ENCODE peak calls at places on chromosomes 4 and X, in six cellular contexts. R is posterior cingulate gyrus, X is epithelial cell of esophagus, K is neuronal stem cell, F is CMK, E is germinal center. N is an unnamed sample.

GRCh38 chrX:38754102-38754790 is 47.0 kb upstream of the MID1IP1 start:
- DNase-seq in R (peak; percentile 11), X (peak; percentile 58), K (peak; percentile 26), F (no peak), E (peak; percentile 2), N (peak; percentile 69)

GRCh38 chr4:4555916-4556315 is 14.1 kb upstream of the STX18 start:
- DNase-seq in R (no peak), X (no peak), K (no peak), F (no peak), E (no peak), N (no peak)

GRCh38 chr4:179097741-179098140 is 1655.5 kb upstream of the AGA start:
- DNase-seq in R (no peak), X (peak; percentile 68), K (peak; percentile 66), F (peak; percentile 2), E (no peak), N (no peak)

GRCh38 chr4:121127100-121127499 is 37.0 kb downstream of the TNIP3 start:
- DNase-seq in R (no peak), X (no peak), K (no peak), F (no peak), E (no peak), N (no peak)

GRCh38 chrX:18895157-18895952 is 88.6 kb downstream of the PHKA2 start:
- DNase-seq in R (no peak), X (peak; percentile 88), K (no peak), F (no peak), E (no peak), N (no peak)

GRCh38 chr4:122309988-122310626 is 68.7 kb upstream of the ADAD1 start:
- DNase-seq in R (no peak), X (peak; percentile 2), K (no peak), F (no peak), E (no peak), N (peak; percentile 60)

GRCh38 chr4:130705023-130705422 is 1609.1 kb downstream of the C4orf33 start:
- DNase-seq in R (no peak), X (peak; percentile 40), K (no peak), F (no peak), E (no peak), N (no peak)

GRCh38 chr4:3440979-3441500 is 728 bp upstream of the HGFAC start:
- DNase-seq in R (no peak), X (peak; percentile 66), K (no peak), F (no peak), E (no peak), N (no peak)

GRCh38 chr4:146340798-146341197 is 126.5 kb downstream of the REELD1 start:
- DNase-seq in R (no peak), X (peak; percentile 42), K (no peak), F (no peak), E (no peak), N (peak; percentile 73)

GRCh38 chr4:5615496-5616075 is 92.8 kb downstream of the EVC2 start:
- DNase-seq in R (no peak), X (no peak), K (no peak), F (no peak), E (no peak), N (no peak)

GRCh38 chr4:45716093-45716492 is 407.8 kb downstream of the GABRG1 start:
- DNase-seq in R (no peak), X (no peak), K (no peak), F (no peak), E (no peak), N (no peak)

GRCh38 chr4:90318208-90318607 is 191.0 kb downstream of the CCSER1 start:
- DNase-seq in R (no peak), X (peak; percentile 70), K (no peak), F (no peak), E (no peak), N (no peak)

GRCh38 chr4:145781306-145781705 is 101.4 kb downstream of the C4orf51 start:
- DNase-seq in R (no peak), X (no peak), K (no peak), F (no peak), E (no peak), N (no peak)

GRCh38 chr4:118173126-118173525 is 138.8 kb downstream of the NDST3 start:
- DNase-seq in R (no peak), X (no peak), K (no peak), F (no peak), E (no peak), N (no peak)

N was measured in Karpas-422.